ENCODE peak calls at places on chromosomes 13 and 19, in five cellular contexts. One of them, this sample, is unnamed.

GRCh38 chr13:73129023-73129422 is 70.2 kb downstream of the KLF5 start:
- DNase-seq in heart left ventricle: no peak
- DNase-seq in DMS79 treated with DMSO at 0.1 percent for 48 hours: no peak
- DNase-seq in T-helper 2 cell: no peak
- DNase-seq in cortex of kidney: no peak
- DNase-seq in this sample: peak

GRCh38 chr19:44785993-44786392 is 8.3 kb downstream of the CBLC start:
- DNase-seq in heart left ventricle: no peak
- DNase-seq in cortex of kidney: no peak
- DNase-seq in T-helper 2 cell: no peak
- DNase-seq in DMS79 treated with DMSO at 0.1 percent for 48 hours: no peak
- DNase-seq in this sample: no peak

GRCh38 chr19:2315818-2316353 is 7.9 kb upstream of the LINGO3 start:
- DNase-seq in T-helper 2 cell: no peak
- DNase-seq in cortex of kidney: no peak
- DNase-seq in heart left ventricle: peak
- DNase-seq in DMS79 treated with DMSO at 0.1 percent for 48 hours: no peak
- DNase-seq in this sample: peak

GRCh38 chr19:40962460-40962961 is 28.6 kb upstream of the CYP2B6 start:
- DNase-seq in cortex of kidney: no peak
- DNase-seq in heart left ventricle: no peak
- DNase-seq in T-helper 2 cell: no peak
- DNase-seq in DMS79 treated with DMSO at 0.1 percent for 48 hours: no peak
- DNase-seq in this sample: peak

GRCh38 chr13:42660367-42660965 is 86.5 kb downstream of the TNFSF11 start:
- DNase-seq in heart left ventricle: no peak
- DNase-seq in DMS79 treated with DMSO at 0.1 percent for 48 hours: no peak
- DNase-seq in T-helper 2 cell: no peak
- DNase-seq in cortex of kidney: no peak
- DNase-seq in this sample: no peak

GRCh38 chr19:29517946-29518345 is 7.8 kb upstream of the VSTM2B start:
- DNase-seq in DMS79 treated with DMSO at 0.1 percent for 48 hours: no peak
- DNase-seq in heart left ventricle: no peak
- DNase-seq in cortex of kidney: no peak
- DNase-seq in T-helper 2 cell: no peak
- DNase-seq in this sample: no peak

GRCh38 chr19:47644199-47644598 is 35.3 kb downstream of the BICRA start:
- DNase-seq in DMS79 treated with DMSO at 0.1 percent for 48 hours: no peak
- DNase-seq in T-helper 2 cell: no peak
- DNase-seq in heart left ventricle: no peak
- DNase-seq in cortex of kidney: no peak
- DNase-seq in this sample: no peak

GRCh38 chr13:37715606-37716015 is 117.0 kb upstream of the POSTN start:
- DNase-seq in T-helper 2 cell: no peak
- DNase-seq in DMS79 treated with DMSO at 0.1 percent for 48 hours: no peak
- DNase-seq in cortex of kidney: no peak
- DNase-seq in heart left ventricle: no peak
- DNase-seq in this sample: peak

GRCh38 chr19:14476307-14476662 is 1.1 kb upstream of the PTGER1 start:
- DNase-seq in T-helper 2 cell: no peak
- DNase-seq in heart left ventricle: no peak
- DNase-seq in DMS79 treated with DMSO at 0.1 percent for 48 hours: no peak
- DNase-seq in cortex of kidney: no peak
- DNase-seq in this sample: no peak

GRCh38 chr19:41595258-41595889 is 19.4 kb downstream of the CEACAM21 start:
- DNase-seq in heart left ventricle: peak
- DNase-seq in cortex of kidney: no peak
- DNase-seq in DMS79 treated with DMSO at 0.1 percent for 48 hours: peak
- DNase-seq in T-helper 2 cell: peak
- DNase-seq in this sample: peak

This sample was measured in NCI-H226.